ENCODE peak calls at places on chromosome 18, in eight cellular contexts. V is astrocyte of the spinal cord, B is epithelial cell of esophagus, C is heart right ventricle, F is brain microvascular endothelial cell, W is RWPE1, R is WERI-Rb-1, Q is fibroblast of mammary gland. N is an unnamed sample.

GRCh38 chr18:79511271-79511670 is 115.5 kb downstream of the NFATC1 start:
- DNase-seq in F (no peak), C (no peak), R (peak), V (no peak), Q (no peak), W (no peak), B (no peak), N (no peak)

GRCh38 chr18:50038448-50038847 is 156.5 kb downstream of the MYO5B start:
- DNase-seq in B (peak), W (no peak), V (peak), R (peak), F (peak), Q (no peak), C (no peak), N (no peak)

GRCh38 chr18:46035701-46036680 is 36.1 kb downstream of the PSTPIP2 start:
- DNase-seq in Q (peak), W (no peak), B (no peak), F (peak), V (peak), R (no peak), C (no peak), N (no peak)

GRCh38 chr18:46660955-46661749 is 4.1 kb upstream of the LOXHD1 start:
- DNase-seq in C (no peak), B (no peak), V (peak), F (no peak), W (no peak), Q (peak), R (peak), N (no peak)

GRCh38 chr18:66410692-66411091 is 193.2 kb downstream of the CDH19 start:
- DNase-seq in F (no peak), W (no peak), Q (no peak), B (peak), R (no peak), C (no peak), V (no peak), N (no peak)

GRCh38 chr18:22432672-22433137 is 15.0 kb upstream of the CTAGE1 start:
- DNase-seq in R (no peak), V (peak), W (peak), B (peak), Q (peak), C (peak), F (peak), N (no peak)

GRCh38 chr18:63823516-63824219 is 48.5 kb downstream of the SERPINB7 start:
- DNase-seq in V (peak), W (no peak), B (peak), C (peak), F (peak), R (peak), Q (peak), N (no peak)

GRCh38 chr18:35084494-35085449 is 43.6 kb downstream of the MAPRE2 start:
- DNase-seq in V (no peak), Q (no peak), F (no peak), R (no peak), W (no peak), C (no peak), B (no peak), N (no peak)

GRCh38 chr18:56890632-56891031 is 239.5 kb downstream of the WDR7 start:
- DNase-seq in B (peak), W (peak), V (peak), Q (peak), C (no peak), F (peak), R (no peak), N (no peak)

GRCh38 chr18:13800505-13801259 is 23.3 kb upstream of the MC5R start:
- DNase-seq in Q (peak), R (peak), W (peak), F (peak), C (peak), V (peak), B (peak), N (peak)

GRCh38 chr18:3313685-3314084 is 51.8 kb downstream of the MYL12B start:
- DNase-seq in R (no peak), B (no peak), F (no peak), W (no peak), Q (no peak), V (no peak), C (no peak), N (no peak)

GRCh38 chr18:11821643-11822237 is 29.5 kb upstream of the CHMP1B start:
- DNase-seq in W (no peak), R (no peak), C (no peak), Q (no peak), V (no peak), F (no peak), B (no peak), N (no peak)

GRCh38 chr18:11994708-11995444 is 13.6 kb downstream of the IMPA2 start:
- DNase-seq in Q (peak), B (peak), R (no peak), C (no peak), W (no peak), F (no peak), V (no peak), N (no peak)

GRCh38 chr18:79485788-79486355 is 90.1 kb downstream of the NFATC1 start:
- DNase-seq in Q (peak), R (no peak), F (peak), V (peak), W (no peak), C (peak), B (no peak), N (no peak)

GRCh38 chr18:54696616-54697293 is 105.7 kb downstream of the DYNAP start:
- DNase-seq in B (no peak), W (no peak), F (no peak), Q (no peak), V (no peak), R (no peak), C (no peak), N (no peak)

GRCh38 chr18:79784965-79785770 is 12.6 kb upstream of the KCNG2 start:
- DNase-seq in F (no peak), B (no peak), Q (peak), V (no peak), R (no peak), W (no peak), C (no peak), N (no peak)

GRCh38 chr18:51559902-51560287 is 362.4 kb upstream of the MEX3C start:
- DNase-seq in W (no peak), R (peak), F (no peak), V (no peak), C (no peak), B (peak), Q (no peak), N (no peak)
- TF ChIP-seq CTCF in W (no peak), R (peak), F (no peak), V (no peak), C (no peak), B (peak), Q (no peak), N (no peak)

GRCh38 chr18:74661008-74661407 is 63.3 kb downstream of the ZNF407 start:
- DNase-seq in V (no peak), F (no peak), C (no peak), B (no peak), W (no peak), Q (no peak), R (no peak), N (no peak)
- TF ChIP-seq CTCF in V (no peak), F (no peak), C (no peak), B (no peak), W (no peak), Q (no peak), R (no peak), N (no peak)

DNA sequence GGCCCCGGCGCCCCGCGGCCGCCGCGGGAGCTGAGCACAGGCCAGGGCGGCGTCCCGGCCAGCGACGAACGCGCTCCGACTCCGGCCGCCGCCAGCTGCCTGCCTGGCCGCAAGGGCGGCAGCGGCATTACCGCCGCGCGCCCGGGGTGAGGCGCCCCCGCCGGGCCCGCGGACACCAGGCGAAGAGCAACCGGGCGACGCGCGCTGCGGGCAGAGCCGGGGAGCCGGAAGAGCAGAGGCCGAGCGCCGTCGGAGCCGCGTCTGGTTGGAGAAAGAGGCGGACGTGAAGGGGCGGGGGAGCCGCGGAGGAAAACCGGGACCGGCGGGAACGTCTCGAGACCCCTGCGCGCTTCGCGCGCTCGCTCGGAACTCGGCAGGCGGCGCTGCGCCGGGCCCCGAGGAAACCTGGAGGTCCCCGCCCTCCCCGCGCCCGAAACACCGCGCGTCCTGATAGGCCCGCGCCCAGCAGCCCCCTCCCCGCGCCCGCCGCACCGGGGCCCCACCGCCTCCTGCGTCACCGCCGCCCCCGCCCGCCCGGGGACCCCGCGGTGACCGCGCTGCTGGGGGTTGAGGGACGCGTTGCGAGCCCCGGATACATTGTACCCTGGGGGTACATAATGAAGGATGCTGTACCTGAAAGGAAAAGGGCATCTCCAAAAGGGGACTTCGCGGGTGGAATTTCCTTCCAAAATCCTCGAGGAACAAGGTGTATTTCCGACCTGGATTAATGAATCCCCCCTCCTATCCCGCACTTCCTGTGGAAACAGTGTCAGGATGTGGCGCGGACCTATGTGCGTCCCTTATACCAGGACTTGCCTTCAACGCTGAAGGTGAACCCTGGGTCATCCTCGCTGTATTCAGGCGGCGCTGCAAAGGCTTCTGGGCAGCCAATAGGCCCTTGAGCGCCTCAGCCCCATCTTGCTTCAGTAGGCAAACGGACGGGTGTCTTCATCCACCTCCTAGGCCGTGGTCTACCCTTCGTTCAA is 1.0 kb upstream of the B4GALT6 start:
- DNase-seq in B (peak), C (peak), Q (peak), R (peak), F (peak), W (peak), V (peak), N (peak)
- TF ChIP-seq CTCF in B (peak), C (peak), Q (no peak), R (peak), F (peak), W (peak), V (peak), N (peak)

GRCh38 chr18:26771524-26771923 is 94.0 kb downstream of the AQP4 start:
- DNase-seq in B (peak), R (peak), Q (no peak), W (no peak), C (no peak), V (no peak), F (no peak), N (peak)
- TF ChIP-seq CTCF in B (peak), R (peak), Q (peak), W (no peak), C (peak), V (peak), F (peak), N (peak)

GRCh38 chr18:10032331-10032979 is 118.6 kb downstream of the VAPA start:
- DNase-seq in V (no peak), R (no peak), B (no peak), F (no peak), W (no peak), Q (no peak), C (no peak), N (peak)
- TF ChIP-seq CTCF in V (peak), R (peak), B (no peak), F (peak), W (no peak), Q (no peak), C (peak), N (peak)

GRCh38 chr18:58497845-58498244 is 131.0 kb downstream of the ALPK2 start:
- DNase-seq in F (no peak), Q (peak), V (no peak), R (no peak), W (no peak), B (peak), C (no peak), N (no peak)

GRCh38 chr18:58496231-58496630 is 132.7 kb downstream of the ALPK2 start:
- DNase-seq in V (peak), R (no peak), W (no peak), B (no peak), F (no peak), Q (peak), C (no peak), N (no peak)

GRCh38 chr18:58495202-58495601 is 133.7 kb downstream of the ALPK2 start:
- DNase-seq in B (no peak), F (no peak), V (peak), C (no peak), R (no peak), W (no peak), Q (peak), N (no peak)

GRCh38 chr18:58495634-58496033 is 133.3 kb downstream of the ALPK2 start:
- DNase-seq in V (no peak), R (no peak), Q (peak), W (no peak), C (no peak), F (no peak), B (no peak), N (peak)

GRCh38 chr18:58496937-58497336 is 132.0 kb downstream of the ALPK2 start:
- DNase-seq in V (no peak), R (peak), Q (peak), F (no peak), B (peak), W (peak), C (no peak), N (no peak)
- TF ChIP-seq CTCF in V (peak), R (peak), Q (peak), F (peak), B (peak), W (no peak), C (peak), N (peak)